ENCODE peak calls at places on chromosome 17, in nine cellular contexts. Z, V, J, Y, B, C, I, D and N are unnamed samples.

GRCh38 chr17:16875662-16876061 is 96.3 kb downstream of the TNFRSF13B start:
- DNase-seq in Z (no peak), I (no peak), J (no peak), D (no peak), C (peak; percentile 56), Y (no peak), V (peak; percentile 41), B (no peak), N (no peak)

GRCh38 chr17:42456223-42457106 is 2.2 kb upstream of the ATP6V0A1 start:
- DNase-seq in J (no peak), Z (peak; percentile 55), I (no peak), V (no peak), Y (no peak), B (no peak), C (no peak), D (peak; percentile 80), N (peak; percentile 87)

GRCh38 chr17:5446786-5447185 is 7.8 kb upstream of the C1QBP start:
- DNase-seq in B (no peak), J (no peak), I (no peak), C (no peak), Y (no peak), D (no peak), V (no peak), Z (no peak), N (no peak)

GRCh38 chr17:81863833-81864768 is 3.8 kb upstream of the P4HB start:
- DNase-seq in Z (no peak), Y (no peak), B (no peak), J (no peak), I (no peak), D (no peak), C (no peak), V (no peak), N (no peak)

GRCh38 chr17:82300707-82301270 is 16.6 kb downstream of the CD7 start:
- DNase-seq in C (peak; percentile 77), Z (peak; percentile 43), Y (peak; percentile 80), D (peak; percentile 59), V (peak; percentile 63), I (peak; percentile 66), B (peak; percentile 72), J (peak; percentile 69), N (peak; percentile 77)

GRCh38 chr17:81512984-81513668 is 527 bp upstream of the ACTG1 start:
- DNase-seq in J (peak; percentile 62), I (peak; percentile 62), C (peak; percentile 70), Y (peak; percentile 76), B (peak; percentile 87), D (peak; percentile 55), Z (peak; percentile 66), V (peak; percentile 80), N (peak; percentile 71)

GRCh38 chr17:80145076-80146075 is 1.6 kb downstream of the EIF4A3 start:
- DNase-seq in I (no peak), J (no peak), D (no peak), Y (peak; percentile 9), B (no peak), C (no peak), Z (no peak), V (no peak), N (peak; percentile 27)

GRCh38 chr17:9192010-9192409 is 170.7 kb downstream of the NTN1 start:
- DNase-seq in Z (no peak), C (no peak), I (no peak), V (no peak), J (no peak), B (no peak), D (no peak), Y (no peak), N (peak; percentile 3)

GRCh38 chr17:30291571-30292489 is at the start of gene BLMH:
- DNase-seq in B (peak; percentile 83), I (peak; percentile 86), C (peak; percentile 76), D (peak; percentile 76), Z (peak; percentile 60), J (peak; percentile 78), Y (peak; percentile 69), V (peak; percentile 89), N (peak; percentile 93)

GRCh38 chr17:35243459-35244204 is 760 bp downstream of the SLFN5 start:
- DNase-seq in B (peak; percentile 57), V (peak; percentile 71), C (peak; percentile 49), D (peak; percentile 46), I (peak; percentile 33), Z (peak; percentile 66), J (peak; percentile 38), Y (no peak), N (peak; percentile 84)

GRCh38 chr17:81917565-81918332 is at the start of gene SIRT7:
- DNase-seq in J (peak; percentile 87), V (peak; percentile 66), Z (peak; percentile 51), Y (no peak), B (peak; percentile 93), D (peak; percentile 80), I (peak; percentile 75), C (peak; percentile 83), N (peak; percentile 87)

GRCh38 chr17:79118924-79119323 is 44.3 kb downstream of the ENGASE start:
- DNase-seq in Y (no peak), C (no peak), J (no peak), V (no peak), B (no peak), D (no peak), I (no peak), Z (no peak), N (no peak)

GRCh38 chr17:74521701-74522201 is 9.5 kb downstream of the CD300LB start:
- DNase-seq in I (no peak), Y (no peak), J (no peak), V (no peak), Z (no peak), B (no peak), C (peak; percentile 25), D (no peak), N (no peak)

GRCh38 chr17:34146440-34147043 is 108.5 kb upstream of the CCL2 start:
- DNase-seq in J (peak; percentile 52), C (peak; percentile 74), D (peak; percentile 22), Z (no peak), V (peak; percentile 36), B (peak; percentile 77), I (peak; percentile 48), Y (no peak), N (no peak)

GRCh38 chr17:80575057-80575875 is 30.6 kb downstream of the RPTOR start:
- DNase-seq in Z (peak; percentile 82), C (peak; percentile 84), D (peak; percentile 85), B (peak; percentile 96), J (peak; percentile 92), V (peak; percentile 83), Y (no peak), I (peak; percentile 71), N (peak; percentile 88)

GRCh38 chr17:44599298-44600175 is 42.3 kb downstream of the FZD2 start:
- DNase-seq in Z (peak; percentile 66), C (peak; percentile 43), V (peak; percentile 99), Y (no peak), D (no peak), J (peak; percentile 40), I (no peak), B (peak; percentile 70), N (peak; percentile 94)

GRCh38 chr17:6853764-6854442 is 22.4 kb upstream of the TEKT1 start:
- DNase-seq in I (no peak), C (no peak), B (peak; percentile 52), J (no peak), Y (no peak), D (no peak), Z (no peak), V (peak; percentile 2), N (no peak)

GRCh38 chr17:79657861-79658810 is 47.3 kb upstream of the RBFOX3 start:
- DNase-seq in B (no peak), C (no peak), Z (no peak), I (no peak), D (no peak), J (no peak), Y (no peak), V (no peak), N (no peak)

DNA sequence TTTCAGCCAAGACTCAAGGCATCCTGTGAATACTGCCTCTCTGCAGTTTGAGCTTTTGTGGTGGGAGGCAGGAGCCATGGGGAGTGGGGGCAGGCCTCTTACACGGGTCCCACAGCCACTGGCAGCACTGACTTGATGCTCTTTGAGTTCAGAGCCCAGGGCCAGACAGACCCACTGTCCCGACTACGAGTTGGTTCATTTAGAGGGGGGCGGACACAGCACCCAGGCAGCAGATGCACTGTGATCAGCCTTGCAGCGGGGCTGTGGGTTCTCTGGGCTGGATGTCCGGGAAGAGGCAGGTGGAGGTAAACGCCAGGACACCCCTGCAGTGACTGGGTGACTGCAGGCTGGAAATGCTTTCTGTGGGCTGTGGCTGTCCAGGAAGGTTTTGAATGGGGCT is 237.1 kb downstream of the SEC14L1 start:
- DNase-seq in Y (no peak), I (no peak), D (no peak), B (no peak), C (no peak), J (no peak), V (no peak), Z (no peak), N (no peak)
- H3K27me3 ChIP-seq in Y (no peaks in the 10 kb centered on the region), I (no peaks in the 10 kb centered on the region), D (no peaks in the 10 kb centered on the region), B (no peaks in the 10 kb centered on the region), C (no peaks in the 10 kb centered on the region), J (no peaks in the 10 kb centered on the region), V (no peaks in the 10 kb centered on the region), Z (no peaks in the 10 kb centered on the region), N (no peaks in the 10 kb centered on the region)

GRCh38 chr17:32485261-32485955 is 1.4 kb upstream of the CDK5R1 start:
- DNase-seq in C (no peak), J (no peak), Z (no peak), Y (no peak), I (no peak), D (no peak), B (no peak), V (no peak), N (no peak)

GRCh38 chr17:32488177-32488542 is 1.4 kb downstream of the CDK5R1 start:
- DNase-seq in Y (no peak), I (no peak), B (no peak), V (no peak), D (no peak), J (no peak), Z (no peak), C (no peak), N (no peak)

GRCh38 chr17:32487460-32488176 is 825 bp downstream of the CDK5R1 start:
- DNase-seq in Z (no peak), J (peak; percentile 60), B (peak; percentile 69), V (no peak), I (no peak), C (no peak), D (peak; percentile 34), Y (no peak), N (peak; percentile 25)

GRCh38 chr17:32486091-32486700 is 597 bp upstream of the CDK5R1 start:
- DNase-seq in I (peak; percentile 74), J (peak; percentile 81), D (peak; percentile 74), C (peak; percentile 76), B (peak; percentile 93), Y (no peak), V (peak; percentile 83), Z (peak; percentile 40), N (peak; percentile 88)

GRCh38 chr17:32486701-32487459 is at the start of gene CDK5R1:
- DNase-seq in V (peak; percentile 75), Y (no peak), B (peak; percentile 94), Z (no peak), I (peak; percentile 74), D (peak; percentile 80), C (peak; percentile 74), J (peak; percentile 90), N (peak; percentile 83)
- H3K4me3 ChIP-seq in V (peak within 1 kb of the TSS; percentile 48), Y (peak within 1 kb of the TSS; percentile 100), B (peak within 1 kb of the TSS; percentile 94), Z (peak within 1 kb of the TSS; percentile 52), I (peak within 1 kb of the TSS; percentile 69), D (peak within 1 kb of the TSS; percentile 42), C (peak within 1 kb of the TSS; percentile 55), J (peak within 1 kb of the TSS; percentile 56), N (peak within 1 kb of the TSS; percentile 83)

GRCh38 chr17:45986056-45986455 is 13.0 kb upstream of the STH start:
- DNase-seq in B (no peak), C (no peak), D (no peak), Z (no peak), I (no peak), V (no peak), Y (no peak), J (no peak), N (no peak)
- H3K27me3 ChIP-seq in B (no peaks in the 10 kb centered on the region), C (peaks cover 20% of the 10 kb centered on the region), D (no peaks in the 10 kb centered on the region), Z (no peaks in the 10 kb centered on the region), I (peaks cover 7% of the 10 kb centered on the region), V (no peaks in the 10 kb centered on the region), Y (no peaks in the 10 kb centered on the region), J (no peaks in the 10 kb centered on the region), N (peaks cover 44% of the 10 kb centered on the region)

GRCh38 chr17:48055531-48056245 is 7.5 kb downstream of the NFE2L1 start:
- DNase-seq in B (peak; percentile 33), V (peak; percentile 66), Y (no peak), Z (no peak), J (no peak), C (no peak), D (no peak), I (no peak), N (peak; percentile 94)
- H3K4me3 ChIP-seq in B (peak overlapping the region; percentile 61), V (no peak overlapping the region), Y (no peak overlapping the region), Z (no peak overlapping the region), J (no peak overlapping the region), C (no peak overlapping the region), D (no peak overlapping the region), I (peak overlapping the region; percentile 76), N (peak overlapping the region; percentile 99)